ENCODE peak calls at places on chromosomes 13 and 19, in ten cellular contexts. I, Q, R, G, X, U, Z, N, L and P are unnamed samples.
A peak's percentile ranks its signal among the peaks of the same experiment; 100 is the strongest.

GRCh38 chr19:45817725-45818301 is 2.7 kb upstream of the RSPH6A start:
- DNase-seq in I (no peak), Q (no peak), R (no peak), G (no peak), X (no peak), U (no peak), Z (no peak), N (no peak), L (no peak), P (no peak)

GRCh38 chr19:17260842-17261325 is 3.7 kb downstream of the USHBP1 start:
- DNase-seq in I (peak; percentile 88), Q (no peak), R (no peak), G (peak; percentile 78), X (peak; percentile 81), U (peak; percentile 82), Z (peak; percentile 80), N (peak; percentile 82), L (peak; percentile 90), P (peak; percentile 68)

GRCh38 chr19:16496613-16496983 is 404 bp downstream of the C19orf44 start:
- DNase-seq in I (no peak), Q (no peak), R (peak; percentile 7), G (peak; percentile 47), X (peak; percentile 51), U (peak; percentile 55), Z (peak; percentile 41), N (no peak), L (no peak), P (peak; percentile 67)

GRCh38 chr13:112567161-112567862 is 20.6 kb downstream of the TUBGCP3 start:
- DNase-seq in I (no peak), Q (no peak), R (no peak), G (no peak), X (no peak), U (no peak), Z (no peak), N (no peak), L (no peak), P (no peak)

GRCh38 chr19:19488041-19488874 is 27.1 kb downstream of the TSSK6 start:
- DNase-seq in I (no peak), Q (no peak), R (no peak), G (no peak), X (peak; percentile 27), U (peak; percentile 34), Z (peak; percentile 63), N (peak; percentile 42), L (no peak), P (no peak)

GRCh38 chr13:113851826-113852535 is 11.9 kb downstream of the GAS6 start:
- DNase-seq in I (no peak), Q (no peak), R (no peak), G (no peak), X (no peak), U (no peak), Z (peak; percentile 11), N (no peak), L (no peak), P (no peak)

GRCh38 chr19:5881543-5882299 is 11.4 kb upstream of the FUT5 start:
- DNase-seq in I (no peak), Q (no peak), R (no peak), G (no peak), X (no peak), U (no peak), Z (no peak), N (no peak), L (no peak), P (no peak)

GRCh38 chr19:3348042-3348441 is 18.3 kb upstream of the NFIC start:
- DNase-seq in I (no peak), Q (no peak), R (no peak), G (no peak), X (no peak), U (no peak), Z (no peak), N (no peak), L (no peak), P (no peak)

DNA sequence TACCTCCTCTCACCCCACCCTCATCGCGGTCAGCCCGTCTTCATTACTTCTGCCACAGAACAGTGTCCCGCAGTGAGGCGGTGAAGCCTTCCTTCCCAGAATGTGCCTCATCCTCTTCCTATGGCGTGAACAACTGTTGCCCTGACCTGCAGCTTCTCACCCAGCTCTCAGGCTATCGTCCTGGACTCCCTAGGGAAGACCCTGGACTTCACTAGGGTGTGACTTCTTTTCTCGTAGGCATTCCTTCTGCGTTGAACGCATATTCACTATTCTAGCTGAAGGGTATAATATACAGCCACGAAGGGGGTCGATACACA is 982 bp downstream of the ZNF865 start:
- DNase-seq in I (no peak), Q (no peak), R (no peak), G (no peak), X (no peak), U (no peak), Z (no peak), N (no peak), L (no peak), P (no peak)
- TF ChIP-seq CTCF in I (no peak), Q (no peak), R (no peak), G (no peak), X (no peak), U (no peak), Z (no peak), N (no peak), L (no peak), P (no peak)

GRCh38 chr13:24741016-24741662 is 22.8 kb upstream of the RNF17 start:
- DNase-seq in I (no peak), Q (no peak), R (no peak), G (peak; percentile 6), X (no peak), U (no peak), Z (no peak), N (no peak), L (no peak), P (no peak)
- TF ChIP-seq CTCF in I (peak; percentile 20), Q (peak; percentile 9), R (peak; percentile 23), G (peak; percentile 39), X (peak; percentile 5), U (peak; percentile 4), Z (no peak), N (peak; percentile 32), L (peak; percentile 31), P (peak; percentile 52)

GRCh38 chr13:32415019-32415418 is 12.9 kb downstream of the N4BP2L1 start:
- DNase-seq in I (no peak), Q (no peak), R (no peak), G (peak; percentile 47), X (no peak), U (peak; percentile 26), Z (no peak), N (no peak), L (no peak), P (no peak)
- TF ChIP-seq CTCF in I (peak; percentile 62), Q (peak; percentile 44), R (peak; percentile 56), G (peak; percentile 84), X (peak; percentile 63), U (peak; percentile 82), Z (no peak), N (peak; percentile 65), L (peak; percentile 68), P (peak; percentile 77)

DNA sequence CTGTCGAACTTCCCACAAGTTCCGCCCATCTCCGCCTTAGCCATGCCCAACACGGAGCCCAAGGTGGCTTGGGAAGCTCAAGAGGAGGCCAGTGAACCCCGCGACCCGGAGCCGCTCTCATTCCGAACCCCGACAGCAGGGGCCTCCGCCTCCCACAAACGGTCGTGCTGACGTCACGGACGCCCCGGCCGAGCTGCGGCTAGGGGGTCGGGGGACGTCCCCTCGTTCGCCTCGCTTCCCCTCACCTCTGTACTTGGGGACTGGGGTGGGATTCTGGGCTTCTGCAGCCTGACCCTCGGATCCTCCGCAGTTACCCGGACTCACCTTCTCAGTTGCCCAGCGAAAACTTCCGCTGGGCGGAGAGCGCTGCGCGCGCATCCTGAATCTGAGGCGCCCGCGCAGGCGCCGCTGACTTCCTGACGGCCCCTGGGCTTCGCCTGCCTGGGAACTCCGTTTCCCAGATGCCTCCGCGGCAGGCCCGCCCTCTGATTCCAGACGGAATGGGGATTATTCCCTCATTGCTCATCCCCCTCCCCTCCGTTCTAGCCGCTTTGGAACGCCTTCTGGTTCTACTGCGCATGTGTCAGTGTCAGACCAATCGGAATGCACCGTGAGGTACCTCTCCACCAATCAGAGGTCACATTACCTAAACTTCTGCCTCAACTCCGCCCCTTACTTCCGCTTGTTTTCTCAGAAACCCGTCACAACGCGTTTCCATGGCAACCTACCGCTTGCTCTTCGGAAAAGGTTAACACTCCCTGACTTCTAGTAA is at the start of gene VRK3:
- DNase-seq in I (peak; percentile 92), Q (peak; percentile 100), R (peak; percentile 100), G (peak; percentile 100), X (peak; percentile 100), U (peak; percentile 100), Z (peak; percentile 99), N (peak; percentile 100), L (peak; percentile 98), P (peak; percentile 100)
- TF ChIP-seq CTCF in I (no peak), Q (no peak), R (peak; percentile 26), G (no peak), X (no peak), U (peak; percentile 10), Z (peak; percentile 21), N (peak; percentile 18), L (no peak), P (peak; percentile 38)

GRCh38 chr19:12777217-12778019 is 2.1 kb upstream of the HOOK2 start:
- DNase-seq in I (peak; percentile 82), Q (no peak), R (no peak), G (peak; percentile 82), X (peak; percentile 80), U (peak; percentile 82), Z (peak; percentile 86), N (peak; percentile 83), L (no peak), P (peak; percentile 63)
- TF ChIP-seq CTCF in I (peak; percentile 99), Q (peak; percentile 94), R (peak; percentile 99), G (peak; percentile 91), X (peak; percentile 76), U (peak; percentile 97), Z (peak; percentile 97), N (peak; percentile 92), L (peak; percentile 92), P (peak; percentile 98)

DNA sequence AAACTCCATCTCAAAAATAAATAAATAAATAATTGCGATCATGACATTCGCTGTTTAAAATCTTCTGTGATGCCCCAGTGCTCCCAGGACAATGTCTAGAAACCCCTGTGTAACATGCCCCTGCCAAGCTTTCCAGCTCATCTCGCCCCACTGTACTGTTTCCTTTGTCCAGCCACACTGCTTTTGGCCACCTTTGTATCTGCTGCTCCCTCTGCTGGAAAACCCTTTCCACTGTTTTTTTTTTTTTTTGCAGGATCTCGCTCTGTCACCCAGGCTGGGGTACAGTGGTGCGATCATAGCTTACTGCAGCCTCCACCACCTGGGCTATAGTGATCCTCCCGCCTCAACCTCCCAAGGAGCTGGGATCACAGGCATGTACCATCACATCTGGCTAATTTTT is 7.5 kb downstream of the PLAUR start:
- DNase-seq in I (no peak), Q (no peak), R (no peak), G (peak; percentile 47), X (peak; percentile 30), U (peak; percentile 28), Z (no peak), N (peak; percentile 44), L (no peak), P (no peak)
- TF ChIP-seq CTCF in I (peak; percentile 53), Q (peak; percentile 31), R (peak; percentile 53), G (peak; percentile 73), X (peak; percentile 46), U (peak; percentile 50), Z (no peak), N (peak; percentile 51), L (peak; percentile 40), P (peak; percentile 70)

GRCh38 chr13:52862358-52863206 is 14.1 kb upstream of the PCDH8 start:
- DNase-seq in I (peak; percentile 52), Q (no peak), R (no peak), G (no peak), X (peak; percentile 2), U (no peak), Z (no peak), N (peak; percentile 42), L (no peak), P (no peak)
- TF ChIP-seq CTCF in I (peak; percentile 77), Q (peak; percentile 40), R (peak; percentile 56), G (peak; percentile 26), X (peak; percentile 37), U (peak; percentile 26), Z (no peak), N (peak; percentile 60), L (peak; percentile 78), P (peak; percentile 63)